ENCODE peak calls at places on chromosomes 4 and X, in seven cellular contexts. One of them, this sample, is unnamed.

GRCh38 chr4:24793219-24794005 is 2.0 kb upstream of the SOD3 start:
- DNase-seq in PC-9: no peak
- DNase-seq in fibroblast of lung: no peak
- DNase-seq in GM12878: no peak
- DNase-seq in PC-3: peak
- DNase-seq in GM23338: peak
- DNase-seq in HCT116: peak
- DNase-seq in this sample: no peak

GRCh38 chrX:97399400-97399799 is 515.7 kb downstream of the RPA4 start:
- DNase-seq in PC-9: no peak
- DNase-seq in GM23338: no peak
- DNase-seq in GM12878: peak
- DNase-seq in HCT116: no peak
- DNase-seq in PC-3: peak
- DNase-seq in fibroblast of lung: peak
- DNase-seq in this sample: no peak

GRCh38 chr4:56240554-56241190 is 146.6 kb downstream of the AASDH start:
- DNase-seq in HCT116: no peak
- DNase-seq in GM23338: no peak
- DNase-seq in GM12878: no peak
- DNase-seq in PC-9: no peak
- DNase-seq in fibroblast of lung: no peak
- DNase-seq in PC-3: no peak
- DNase-seq in this sample: no peak

GRCh38 chr4:185167205-185167604 is 24.1 kb downstream of the SLC25A4 start:
- DNase-seq in PC-3: no peak
- DNase-seq in PC-9: no peak
- DNase-seq in fibroblast of lung: no peak
- DNase-seq in HCT116: no peak
- DNase-seq in GM12878: no peak
- DNase-seq in GM23338: no peak
- DNase-seq in this sample: no peak

GRCh38 chr4:27759621-27760020 is 899.0 kb downstream of the STIM2 start:
- DNase-seq in PC-9: no peak
- DNase-seq in fibroblast of lung: no peak
- DNase-seq in GM23338: no peak
- DNase-seq in PC-3: no peak
- DNase-seq in GM12878: no peak
- DNase-seq in HCT116: no peak
- DNase-seq in this sample: no peak

GRCh38 chr4:157358851-157359250 is 138.3 kb downstream of the GRIA2 start:
- DNase-seq in GM23338: no peak
- DNase-seq in GM12878: no peak
- DNase-seq in PC-3: no peak
- DNase-seq in PC-9: no peak
- DNase-seq in HCT116: no peak
- DNase-seq in fibroblast of lung: no peak
- DNase-seq in this sample: no peak

GRCh38 chr4:23932935-23933334 is 43.1 kb upstream of the PPARGC1A start:
- DNase-seq in PC-3: no peak
- DNase-seq in PC-9: no peak
- DNase-seq in fibroblast of lung: peak
- DNase-seq in HCT116: no peak
- DNase-seq in GM12878: no peak
- DNase-seq in GM23338: peak
- DNase-seq in this sample: no peak

GRCh38 chr4:856468-856901 is 30.6 kb upstream of the CPLX1 start:
- DNase-seq in GM23338: no peak
- DNase-seq in HCT116: no peak
- DNase-seq in fibroblast of lung: no peak
- DNase-seq in GM12878: no peak
- DNase-seq in PC-9: no peak
- DNase-seq in PC-3: no peak
- DNase-seq in this sample: no peak

GRCh38 chr4:69831646-69832325 is 28.2 kb downstream of the SULT1E1 start:
- DNase-seq in PC-3: no peak
- DNase-seq in GM12878: peak
- DNase-seq in GM23338: no peak
- DNase-seq in PC-9: no peak
- DNase-seq in HCT116: no peak
- DNase-seq in fibroblast of lung: no peak
- DNase-seq in this sample: no peak

GRCh38 chr4:6343950-6344408 is 74.3 kb downstream of the WFS1 start:
- DNase-seq in GM12878: no peak
- DNase-seq in HCT116: peak
- DNase-seq in PC-9: peak
- DNase-seq in GM23338: no peak
- DNase-seq in fibroblast of lung: peak
- DNase-seq in PC-3: peak
- DNase-seq in this sample: no peak

GRCh38 chr4:155032521-155033229 is 175.8 kb upstream of the NPY2R start:
- DNase-seq in PC-9: no peak
- DNase-seq in HCT116: no peak
- DNase-seq in GM12878: peak
- DNase-seq in GM23338: no peak
- DNase-seq in PC-3: no peak
- DNase-seq in fibroblast of lung: no peak
- DNase-seq in this sample: no peak

GRCh38 chr4:25859429-25860148 is 3.2 kb downstream of the SEL1L3 start:
- DNase-seq in PC-3: no peak
- DNase-seq in HCT116: no peak
- DNase-seq in PC-9: no peak
- DNase-seq in fibroblast of lung: no peak
- DNase-seq in GM12878: no peak
- DNase-seq in GM23338: no peak
- DNase-seq in this sample: peak

GRCh38 chrX:54178100-54178940 is 4.7 kb downstream of the FAM120C start:
- DNase-seq in GM12878: no peak
- DNase-seq in PC-3: peak
- DNase-seq in HCT116: no peak
- DNase-seq in PC-9: no peak
- DNase-seq in GM23338: no peak
- DNase-seq in fibroblast of lung: peak
- DNase-seq in this sample: peak

DNA sequence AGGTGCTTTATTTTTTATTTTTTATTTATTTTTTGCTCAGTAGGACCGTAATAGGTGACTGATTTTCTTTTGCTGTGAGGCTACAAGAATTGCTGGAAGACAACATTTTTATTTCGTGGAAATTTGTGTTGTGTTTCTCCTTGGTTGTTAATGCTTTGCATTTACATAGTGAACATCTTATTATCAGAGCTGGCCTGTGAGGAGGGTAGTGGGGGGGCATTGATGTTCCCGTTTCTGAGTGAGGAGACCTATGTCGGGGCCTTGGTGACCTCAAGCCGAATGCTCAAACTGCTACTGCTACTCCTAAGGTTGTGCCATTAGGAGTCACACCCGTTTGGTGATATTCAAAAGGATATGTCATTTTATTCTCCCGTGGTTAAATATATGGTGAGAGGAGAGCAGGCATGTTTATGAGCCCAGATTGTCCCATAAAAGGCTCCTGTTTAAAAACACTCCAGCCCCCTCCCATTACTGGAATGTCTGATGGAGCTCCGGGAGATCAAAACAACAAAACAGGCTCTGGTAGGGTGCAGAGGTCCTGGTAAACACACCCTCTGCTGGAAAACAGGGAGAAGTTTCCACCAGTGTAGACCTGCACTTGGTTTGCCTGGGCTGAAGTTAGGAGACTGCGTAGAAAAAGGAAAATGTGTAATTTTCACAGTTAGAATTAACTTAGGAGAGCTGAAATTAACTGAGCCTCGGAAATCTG is 5.6 kb downstream of the PDGFRA start:
- DNase-seq in PC-9: no peak
- DNase-seq in GM12878: no peak
- DNase-seq in GM23338: peak
- DNase-seq in PC-3: no peak
- DNase-seq in fibroblast of lung: no peak
- DNase-seq in HCT116: no peak
- DNase-seq in this sample: no peak
- TF ChIP-seq EZH2 in PC-9: no peak
- TF ChIP-seq EZH2 in GM12878: no peak
- TF ChIP-seq EZH2 in GM23338: no peak
- TF ChIP-seq EZH2 in PC-3: no peak
- TF ChIP-seq EZH2 in fibroblast of lung: no peak
- TF ChIP-seq EZH2 in HCT116: no peak
- TF ChIP-seq EZH2 in this sample: no peak

GRCh38 chrX:37353646-37354045 is 4.5 kb downstream of the PRRG1 start:
- DNase-seq in HCT116: no peak
- DNase-seq in PC-9: no peak
- DNase-seq in fibroblast of lung: no peak
- DNase-seq in GM23338: no peak
- DNase-seq in PC-3: peak
- DNase-seq in GM12878: no peak
- DNase-seq in this sample: no peak
- TF ChIP-seq EZH2 in HCT116: no peak
- TF ChIP-seq EZH2 in PC-9: no peak
- TF ChIP-seq EZH2 in fibroblast of lung: no peak
- TF ChIP-seq EZH2 in GM23338: no peak
- TF ChIP-seq EZH2 in PC-3: no peak
- TF ChIP-seq EZH2 in GM12878: no peak
- TF ChIP-seq EZH2 in this sample: no peak

GRCh38 chr4:61202100-61202637 is 2.0 kb downstream of the ADGRL3 start:
- DNase-seq in PC-3: peak
- DNase-seq in GM23338: peak
- DNase-seq in fibroblast of lung: peak
- DNase-seq in HCT116: no peak
- DNase-seq in GM12878: no peak
- DNase-seq in PC-9: no peak
- DNase-seq in this sample: no peak
- TF ChIP-seq EZH2 in PC-3: no peak
- TF ChIP-seq EZH2 in GM23338: no peak
- TF ChIP-seq EZH2 in fibroblast of lung: no peak
- TF ChIP-seq EZH2 in HCT116: no peak
- TF ChIP-seq EZH2 in GM12878: no peak
- TF ChIP-seq EZH2 in PC-9: no peak
- TF ChIP-seq EZH2 in this sample: no peak

DNA sequence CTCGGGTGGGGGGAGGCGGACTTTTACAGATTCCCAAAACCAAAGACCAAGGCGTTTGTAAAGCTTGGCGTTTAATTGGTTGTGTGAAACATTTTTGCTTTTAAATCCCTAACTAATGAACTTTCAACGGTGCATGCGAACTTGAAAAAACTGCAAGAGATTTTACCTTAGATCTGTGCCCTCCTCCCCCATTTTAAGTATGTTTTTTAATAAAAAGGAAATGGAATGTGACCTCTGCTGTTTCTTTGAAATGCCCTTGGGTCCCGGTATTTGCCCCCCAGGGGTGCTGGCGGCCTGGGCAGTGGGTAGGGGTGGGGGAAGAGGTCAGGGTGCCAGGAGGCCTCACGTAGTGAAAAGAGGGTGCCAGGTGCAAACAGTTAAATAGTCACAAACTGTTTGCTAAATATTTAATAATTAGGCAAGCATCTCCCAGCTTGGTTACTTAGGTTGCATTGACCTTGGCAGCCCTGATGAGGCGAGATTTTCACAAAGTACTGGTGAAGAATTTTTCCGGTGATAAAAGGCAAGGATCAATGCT is 209.8 kb downstream of the NWD2 start:
- DNase-seq in HCT116: no peak
- DNase-seq in GM23338: no peak
- DNase-seq in GM12878: no peak
- DNase-seq in PC-9: no peak
- DNase-seq in fibroblast of lung: no peak
- DNase-seq in PC-3: no peak
- DNase-seq in this sample: no peak
- TF ChIP-seq EZH2 in HCT116: no peak
- TF ChIP-seq EZH2 in GM23338: no peak
- TF ChIP-seq EZH2 in GM12878: peak
- TF ChIP-seq EZH2 in PC-9: no peak
- TF ChIP-seq EZH2 in fibroblast of lung: no peak
- TF ChIP-seq EZH2 in PC-3: no peak
- TF ChIP-seq EZH2 in this sample: peak

GRCh38 chr4:138851626-138852443 is 163.7 kb upstream of the NOCT start:
- DNase-seq in GM23338: peak
- DNase-seq in GM12878: no peak
- DNase-seq in PC-9: no peak
- DNase-seq in HCT116: no peak
- DNase-seq in PC-3: no peak
- DNase-seq in fibroblast of lung: no peak
- DNase-seq in this sample: no peak
- TF ChIP-seq EZH2 in GM23338: no peak
- TF ChIP-seq EZH2 in GM12878: no peak
- TF ChIP-seq EZH2 in PC-9: no peak
- TF ChIP-seq EZH2 in HCT116: no peak
- TF ChIP-seq EZH2 in PC-3: no peak
- TF ChIP-seq EZH2 in fibroblast of lung: no peak
- TF ChIP-seq EZH2 in this sample: no peak

GRCh38 chr4:13522282-13523104 is 21.8 kb downstream of the NKX3-2 start:
- DNase-seq in HCT116: no peak
- DNase-seq in GM12878: no peak
- DNase-seq in PC-9: no peak
- DNase-seq in PC-3: no peak
- DNase-seq in fibroblast of lung: no peak
- DNase-seq in GM23338: peak
- DNase-seq in this sample: no peak
- TF ChIP-seq EZH2 in HCT116: no peak
- TF ChIP-seq EZH2 in GM12878: peak
- TF ChIP-seq EZH2 in PC-9: no peak
- TF ChIP-seq EZH2 in PC-3: no peak
- TF ChIP-seq EZH2 in fibroblast of lung: peak
- TF ChIP-seq EZH2 in GM23338: peak
- TF ChIP-seq EZH2 in this sample: no peak

DNA sequence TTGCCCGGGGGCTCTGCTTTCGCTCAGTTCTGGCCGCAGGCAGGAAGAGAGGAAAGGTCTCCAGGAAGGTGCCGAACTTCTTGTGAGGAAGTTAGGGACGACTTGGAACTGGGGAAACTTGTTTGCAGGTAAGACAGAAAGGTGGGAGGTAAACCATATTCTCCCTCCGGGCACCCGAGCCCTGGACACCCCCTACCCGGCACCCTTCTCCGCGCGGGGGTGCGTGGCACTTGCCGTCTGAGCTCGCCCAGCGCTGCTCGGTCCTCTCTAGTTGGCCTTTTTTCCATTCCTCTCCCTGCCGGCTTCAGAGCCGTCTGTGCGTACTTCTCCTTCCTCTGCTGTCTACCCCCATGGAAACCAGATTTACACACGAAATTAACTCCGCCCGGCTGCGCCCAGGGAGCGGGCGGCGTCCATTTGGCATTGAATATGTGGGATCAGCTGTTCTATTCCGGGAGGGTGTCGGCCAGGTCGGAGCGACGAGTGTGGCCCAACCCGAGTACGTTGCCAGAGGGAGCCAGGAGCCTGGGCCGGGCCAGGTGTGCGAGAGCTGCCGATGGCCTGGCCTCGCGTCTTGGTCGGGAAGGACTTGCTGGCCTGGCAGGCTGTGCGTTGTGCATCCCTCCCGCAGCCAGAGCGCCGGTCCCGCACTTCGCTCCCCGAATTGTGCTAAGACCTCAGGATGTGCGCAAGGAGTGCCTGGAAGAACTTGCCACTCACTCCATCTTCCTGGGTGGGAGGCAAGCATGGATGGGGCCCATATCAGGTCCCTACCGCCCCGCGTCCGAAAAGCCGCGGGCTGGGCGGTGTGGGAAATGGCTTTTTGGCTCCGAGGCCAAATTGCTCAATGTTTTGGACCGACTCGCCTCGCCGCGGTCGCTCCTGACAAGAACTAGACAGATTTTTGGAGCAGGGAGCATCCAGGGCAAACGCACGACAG is 1.7 kb downstream of the PDGFRA start:
- DNase-seq in fibroblast of lung: peak
- DNase-seq in GM12878: no peak
- DNase-seq in PC-3: no peak
- DNase-seq in PC-9: no peak
- DNase-seq in HCT116: no peak
- DNase-seq in GM23338: peak
- DNase-seq in this sample: no peak
- TF ChIP-seq EZH2 in fibroblast of lung: no peak
- TF ChIP-seq EZH2 in GM12878: peak
- TF ChIP-seq EZH2 in PC-3: peak
- TF ChIP-seq EZH2 in PC-9: no peak
- TF ChIP-seq EZH2 in HCT116: no peak
- TF ChIP-seq EZH2 in GM23338: peak
- TF ChIP-seq EZH2 in this sample: peak

GRCh38 chrX:110315541-110315940 is 2.3 kb downstream of the AMMECR1 start:
- DNase-seq in HCT116: no peak
- DNase-seq in PC-3: no peak
- DNase-seq in GM12878: peak
- DNase-seq in GM23338: no peak
- DNase-seq in PC-9: no peak
- DNase-seq in fibroblast of lung: no peak
- DNase-seq in this sample: no peak
- TF ChIP-seq EZH2 in HCT116: no peak
- TF ChIP-seq EZH2 in PC-3: no peak
- TF ChIP-seq EZH2 in GM12878: no peak
- TF ChIP-seq EZH2 in GM23338: no peak
- TF ChIP-seq EZH2 in PC-9: no peak
- TF ChIP-seq EZH2 in fibroblast of lung: no peak
- TF ChIP-seq EZH2 in this sample: no peak

This sample was measured in A673.